ENCODE peak calls at places on chromosomes 12 and 14, in nine cellular contexts. One of them, this sample, is unnamed.

GRCh38 chr14:55752580-55753365 is 172.8 kb downstream of the KTN1 start:
- DNase-seq in body of pancreas: peak
- DNase-seq in upper lobe of right lung: no peak
- DNase-seq in heart left ventricle: no peak
- DNase-seq in fibroblast of the aortic adventitia: peak
- DNase-seq in SK-N-SH: no peak
- DNase-seq in tibial artery: no peak
- DNase-seq in left lung: peak
- DNase-seq in astrocyte of the spinal cord: peak
- DNase-seq in this sample: peak

GRCh38 chr12:15852383-15852782 is 29.8 kb upstream of the STRAP start:
- DNase-seq in body of pancreas: no peak
- DNase-seq in upper lobe of right lung: no peak
- DNase-seq in heart left ventricle: no peak
- DNase-seq in fibroblast of the aortic adventitia: peak
- DNase-seq in SK-N-SH: no peak
- DNase-seq in tibial artery: no peak
- DNase-seq in left lung: no peak
- DNase-seq in astrocyte of the spinal cord: peak
- DNase-seq in this sample: no peak

GRCh38 chr12:96810477-96810876 is 96.6 kb upstream of the NEDD1 start:
- DNase-seq in body of pancreas: no peak
- DNase-seq in upper lobe of right lung: no peak
- DNase-seq in heart left ventricle: no peak
- DNase-seq in fibroblast of the aortic adventitia: no peak
- DNase-seq in SK-N-SH: no peak
- DNase-seq in tibial artery: no peak
- DNase-seq in left lung: no peak
- DNase-seq in astrocyte of the spinal cord: peak
- DNase-seq in this sample: no peak

GRCh38 chr12:40226652-40227051 is 1.9 kb downstream of the LRRK2 start:
- DNase-seq in body of pancreas: peak
- DNase-seq in upper lobe of right lung: no peak
- DNase-seq in heart left ventricle: peak
- DNase-seq in fibroblast of the aortic adventitia: peak
- DNase-seq in SK-N-SH: no peak
- DNase-seq in tibial artery: peak
- DNase-seq in left lung: peak
- DNase-seq in astrocyte of the spinal cord: peak
- DNase-seq in this sample: peak

GRCh38 chr12:68792952-68793351 is 15.0 kb upstream of the MDM2 start:
- DNase-seq in body of pancreas: no peak
- DNase-seq in upper lobe of right lung: no peak
- DNase-seq in heart left ventricle: no peak
- DNase-seq in fibroblast of the aortic adventitia: no peak
- DNase-seq in SK-N-SH: peak
- DNase-seq in tibial artery: no peak
- DNase-seq in left lung: no peak
- DNase-seq in astrocyte of the spinal cord: peak
- DNase-seq in this sample: no peak

GRCh38 chr12:120218680-120219606 is 18.0 kb upstream of the RPLP0 start:
- DNase-seq in body of pancreas: no peak
- DNase-seq in upper lobe of right lung: no peak
- DNase-seq in heart left ventricle: no peak
- DNase-seq in fibroblast of the aortic adventitia: no peak
- DNase-seq in SK-N-SH: no peak
- DNase-seq in tibial artery: no peak
- DNase-seq in left lung: no peak
- DNase-seq in astrocyte of the spinal cord: no peak
- DNase-seq in this sample: no peak

GRCh38 chr14:94750371-94750770 is 19.5 kb downstream of the GSC start:
- DNase-seq in body of pancreas: no peak
- DNase-seq in upper lobe of right lung: no peak
- DNase-seq in heart left ventricle: no peak
- DNase-seq in fibroblast of the aortic adventitia: no peak
- DNase-seq in SK-N-SH: no peak
- DNase-seq in tibial artery: no peak
- DNase-seq in left lung: no peak
- DNase-seq in astrocyte of the spinal cord: no peak
- DNase-seq in this sample: no peak

GRCh38 chr14:103745424-103745823 is 29.8 kb downstream of the ZFYVE21 start:
- DNase-seq in body of pancreas: no peak
- DNase-seq in upper lobe of right lung: no peak
- DNase-seq in heart left ventricle: no peak
- DNase-seq in fibroblast of the aortic adventitia: no peak
- DNase-seq in SK-N-SH: no peak
- DNase-seq in tibial artery: no peak
- DNase-seq in left lung: no peak
- DNase-seq in astrocyte of the spinal cord: no peak
- DNase-seq in this sample: no peak

GRCh38 chr12:46522141-46522540 is 149.6 kb upstream of the SLC38A2 start:
- DNase-seq in body of pancreas: no peak
- DNase-seq in upper lobe of right lung: no peak
- DNase-seq in heart left ventricle: no peak
- DNase-seq in fibroblast of the aortic adventitia: peak
- DNase-seq in SK-N-SH: no peak
- DNase-seq in tibial artery: no peak
- DNase-seq in left lung: no peak
- DNase-seq in astrocyte of the spinal cord: no peak
- DNase-seq in this sample: no peak

GRCh38 chr12:19030603-19031002 is 98.9 kb upstream of the PLEKHA5 start:
- DNase-seq in body of pancreas: no peak
- DNase-seq in upper lobe of right lung: no peak
- DNase-seq in heart left ventricle: no peak
- DNase-seq in fibroblast of the aortic adventitia: no peak
- DNase-seq in SK-N-SH: no peak
- DNase-seq in tibial artery: no peak
- DNase-seq in left lung: no peak
- DNase-seq in astrocyte of the spinal cord: no peak
- DNase-seq in this sample: no peak

GRCh38 chr12:121812320-121812871 is 8.6 kb downstream of the SETD1B start:
- DNase-seq in body of pancreas: peak
- DNase-seq in upper lobe of right lung: peak
- DNase-seq in heart left ventricle: peak
- DNase-seq in fibroblast of the aortic adventitia: peak
- DNase-seq in SK-N-SH: peak
- DNase-seq in tibial artery: no peak
- DNase-seq in left lung: peak
- DNase-seq in astrocyte of the spinal cord: peak
- DNase-seq in this sample: no peak

DNA sequence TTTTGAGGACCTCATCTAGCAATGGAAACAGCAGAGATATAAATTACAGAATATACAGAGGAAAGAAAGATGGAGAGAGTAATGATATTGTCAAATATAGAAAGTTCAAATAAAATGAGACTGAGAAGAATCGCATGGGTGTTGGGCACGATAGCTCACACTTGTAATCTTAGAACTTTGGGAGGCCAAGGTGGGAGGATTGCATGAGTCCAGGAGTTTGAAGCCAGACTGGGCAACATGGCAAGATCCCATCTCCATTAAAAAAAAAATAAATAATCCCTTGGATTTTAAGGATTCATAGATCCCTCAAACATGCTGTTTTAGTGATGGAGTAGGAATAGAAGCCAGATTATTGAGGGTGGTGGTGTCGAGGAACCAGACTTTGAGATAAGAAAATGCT is 1.9 kb downstream of the PYROXD1 start:
- DNase-seq in body of pancreas: no peak
- DNase-seq in upper lobe of right lung: no peak
- DNase-seq in heart left ventricle: no peak
- DNase-seq in fibroblast of the aortic adventitia: no peak
- DNase-seq in SK-N-SH: no peak
- DNase-seq in tibial artery: no peak
- DNase-seq in left lung: no peak
- DNase-seq in astrocyte of the spinal cord: no peak
- DNase-seq in this sample: no peak
- H3K4me3 ChIP-seq in body of pancreas: no peak
- H3K4me3 ChIP-seq in upper lobe of right lung: no peak
- H3K4me3 ChIP-seq in heart left ventricle: no peak
- H3K4me3 ChIP-seq in fibroblast of the aortic adventitia: no peak
- H3K4me3 ChIP-seq in SK-N-SH: no peak
- H3K4me3 ChIP-seq in tibial artery: no peak
- H3K4me3 ChIP-seq in left lung: peak
- H3K4me3 ChIP-seq in astrocyte of the spinal cord: no peak
- H3K4me3 ChIP-seq in this sample: no peak

GRCh38 chr14:91317381-91318313 is 73.1 kb upstream of the GPR68 start:
- DNase-seq in body of pancreas: peak
- DNase-seq in upper lobe of right lung: peak
- DNase-seq in heart left ventricle: peak
- DNase-seq in fibroblast of the aortic adventitia: peak
- DNase-seq in SK-N-SH: no peak
- DNase-seq in tibial artery: peak
- DNase-seq in left lung: peak
- DNase-seq in astrocyte of the spinal cord: no peak
- DNase-seq in this sample: no peak
- TF ChIP-seq CTCF in body of pancreas: no peak
- TF ChIP-seq CTCF in upper lobe of right lung: peak
- TF ChIP-seq CTCF in heart left ventricle: peak
- TF ChIP-seq CTCF in fibroblast of the aortic adventitia: peak
- TF ChIP-seq CTCF in SK-N-SH: no peak
- TF ChIP-seq CTCF in tibial artery: no peak
- TF ChIP-seq CTCF in left lung: no peak
- TF ChIP-seq CTCF in astrocyte of the spinal cord: no peak
- TF ChIP-seq CTCF in this sample: no peak

DNA sequence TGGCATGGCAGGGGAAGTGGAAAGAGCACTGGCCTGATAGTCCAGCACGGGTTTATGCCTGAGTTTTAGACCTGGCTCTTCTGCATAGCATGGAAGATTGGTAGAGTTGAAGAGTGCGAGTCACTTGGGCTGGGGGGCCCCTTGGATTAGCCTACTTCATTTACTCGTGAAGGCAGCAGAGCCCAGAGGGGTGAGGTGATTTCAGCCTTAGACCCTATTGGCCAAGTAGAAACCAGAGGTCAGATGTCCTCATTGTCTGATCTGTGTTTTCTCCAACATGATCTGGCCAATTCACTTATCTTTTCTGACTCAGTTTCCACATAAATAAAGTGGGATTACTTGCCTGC is 1.9 kb downstream of the PLEKHG3 start:
- DNase-seq in body of pancreas: no peak
- DNase-seq in upper lobe of right lung: no peak
- DNase-seq in heart left ventricle: no peak
- DNase-seq in fibroblast of the aortic adventitia: no peak
- DNase-seq in SK-N-SH: no peak
- DNase-seq in tibial artery: peak
- DNase-seq in left lung: no peak
- DNase-seq in astrocyte of the spinal cord: no peak
- DNase-seq in this sample: no peak
- H3K4me3 ChIP-seq in body of pancreas: no peak
- H3K4me3 ChIP-seq in upper lobe of right lung: peak
- H3K4me3 ChIP-seq in heart left ventricle: peak
- H3K4me3 ChIP-seq in fibroblast of the aortic adventitia: no peak
- H3K4me3 ChIP-seq in SK-N-SH: no peak
- H3K4me3 ChIP-seq in tibial artery: peak
- H3K4me3 ChIP-seq in left lung: peak
- H3K4me3 ChIP-seq in astrocyte of the spinal cord: no peak
- H3K4me3 ChIP-seq in this sample: peak

GRCh38 chr14:67335781-67336180 is 23.8 kb downstream of the ATP6V1D start:
- DNase-seq in body of pancreas: no peak
- DNase-seq in upper lobe of right lung: no peak
- DNase-seq in heart left ventricle: no peak
- DNase-seq in fibroblast of the aortic adventitia: peak
- DNase-seq in SK-N-SH: peak
- DNase-seq in tibial artery: no peak
- DNase-seq in left lung: no peak
- DNase-seq in astrocyte of the spinal cord: peak
- DNase-seq in this sample: no peak
- TF ChIP-seq CTCF in body of pancreas: no peak
- TF ChIP-seq CTCF in upper lobe of right lung: peak
- TF ChIP-seq CTCF in heart left ventricle: peak
- TF ChIP-seq CTCF in fibroblast of the aortic adventitia: peak
- TF ChIP-seq CTCF in SK-N-SH: peak
- TF ChIP-seq CTCF in tibial artery: no peak
- TF ChIP-seq CTCF in left lung: no peak
- TF ChIP-seq CTCF in astrocyte of the spinal cord: peak
- TF ChIP-seq CTCF in this sample: peak

GRCh38 chr14:50213795-50214194 is 17.6 kb downstream of the SOS2 start:
- DNase-seq in body of pancreas: no peak
- DNase-seq in upper lobe of right lung: no peak
- DNase-seq in heart left ventricle: no peak
- DNase-seq in fibroblast of the aortic adventitia: no peak
- DNase-seq in SK-N-SH: no peak
- DNase-seq in tibial artery: no peak
- DNase-seq in left lung: no peak
- DNase-seq in astrocyte of the spinal cord: no peak
- DNase-seq in this sample: no peak

GRCh38 chr14:50210074-50210473 is 21.3 kb downstream of the SOS2 start:
- DNase-seq in body of pancreas: no peak
- DNase-seq in upper lobe of right lung: no peak
- DNase-seq in heart left ventricle: no peak
- DNase-seq in fibroblast of the aortic adventitia: no peak
- DNase-seq in SK-N-SH: no peak
- DNase-seq in tibial artery: no peak
- DNase-seq in left lung: no peak
- DNase-seq in astrocyte of the spinal cord: no peak
- DNase-seq in this sample: no peak

GRCh38 chr14:50218501-50218900 is 12.9 kb downstream of the SOS2 start:
- DNase-seq in body of pancreas: no peak
- DNase-seq in upper lobe of right lung: no peak
- DNase-seq in heart left ventricle: no peak
- DNase-seq in fibroblast of the aortic adventitia: no peak
- DNase-seq in SK-N-SH: no peak
- DNase-seq in tibial artery: no peak
- DNase-seq in left lung: no peak
- DNase-seq in astrocyte of the spinal cord: no peak
- DNase-seq in this sample: no peak

GRCh38 chr14:50215416-50215815 is 16.0 kb downstream of the SOS2 start:
- DNase-seq in body of pancreas: no peak
- DNase-seq in upper lobe of right lung: no peak
- DNase-seq in heart left ventricle: no peak
- DNase-seq in fibroblast of the aortic adventitia: no peak
- DNase-seq in SK-N-SH: no peak
- DNase-seq in tibial artery: no peak
- DNase-seq in left lung: no peak
- DNase-seq in astrocyte of the spinal cord: no peak
- DNase-seq in this sample: no peak
- H3K4me3 ChIP-seq in body of pancreas: no peak
- H3K4me3 ChIP-seq in upper lobe of right lung: no peak
- H3K4me3 ChIP-seq in heart left ventricle: no peak
- H3K4me3 ChIP-seq in fibroblast of the aortic adventitia: no peak
- H3K4me3 ChIP-seq in SK-N-SH: no peak
- H3K4me3 ChIP-seq in tibial artery: no peak
- H3K4me3 ChIP-seq in left lung: no peak
- H3K4me3 ChIP-seq in astrocyte of the spinal cord: no peak
- H3K4me3 ChIP-seq in this sample: no peak